ENCODE peak calls at places on chromosomes 2 and 18, in nine cellular contexts. A is neural progenitor cell, P is left ventricle myocardium inferior, X is right lobe of liver, O is fibroblast of lung, W is GM23338, M is upper lobe of right lung, J is kidney, R is pancreas. N is an unnamed sample.

GRCh38 chr2:217954469-217954868 is 48.3 kb downstream of the TNS1 start:
- DNase-seq in A (no peak), P (peak), X (peak), O (no peak), W (no peak), M (peak), J (peak), R (peak), N (peak)

GRCh38 chr2:231146656-231147055 is 21.8 kb upstream of the HTR2B start:
- DNase-seq in A (no peak), P (no peak), X (no peak), O (no peak), W (no peak), M (no peak), J (no peak), R (no peak), N (no peak)

GRCh38 chr2:127173073-127173472 is 47.0 kb downstream of the CYP27C1 start:
- DNase-seq in A (no peak), P (peak), X (no peak), O (peak), W (no peak), M (no peak), J (no peak), R (no peak), N (no peak)

GRCh38 chr2:12967804-12968203 is 251.1 kb downstream of the TRIB2 start:
- DNase-seq in A (no peak), P (no peak), X (no peak), O (no peak), W (no peak), M (no peak), J (no peak), R (no peak), N (no peak)

GRCh38 chr2:54658548-54659207 is 64.8 kb upstream of the EML6 start:
- DNase-seq in A (no peak), P (no peak), X (no peak), O (peak), W (no peak), M (no peak), J (no peak), R (no peak), N (no peak)

GRCh38 chr2:70035344-70035844 is 51.9 kb upstream of the PCBP1 start:
- DNase-seq in A (no peak), P (no peak), X (no peak), O (peak), W (no peak), M (no peak), J (no peak), R (no peak), N (no peak)

GRCh38 chr2:206086683-206087350 is 843 bp upstream of the INO80D start:
- DNase-seq in A (no peak), P (no peak), X (no peak), O (peak), W (no peak), M (no peak), J (no peak), R (no peak), N (no peak)

GRCh38 chr2:136828774-136829173 is 63.4 kb downstream of the THSD7B start:
- DNase-seq in A (no peak), P (no peak), X (no peak), O (no peak), W (no peak), M (no peak), J (no peak), R (no peak), N (no peak)

GRCh38 chr2:113116100-113116958 is 11.1 kb upstream of the IL1RN start:
- DNase-seq in A (no peak), P (no peak), X (no peak), O (no peak), W (no peak), M (no peak), J (no peak), R (no peak), N (no peak)

GRCh38 chr2:63047193-63047533 is 3.5 kb upstream of the OTX1 start:
- DNase-seq in A (no peak), P (no peak), X (no peak), O (no peak), W (no peak), M (no peak), J (no peak), R (no peak), N (no peak)

GRCh38 chr18:2417861-2418610 is 153.3 kb downstream of the METTL4 start:
- DNase-seq in A (no peak), P (no peak), X (no peak), O (no peak), W (no peak), M (no peak), J (no peak), R (no peak), N (no peak)

GRCh38 chr2:206004004-206004693 is 81.8 kb downstream of the INO80D start:
- DNase-seq in A (peak), P (no peak), X (no peak), O (no peak), W (peak), M (no peak), J (no peak), R (no peak), N (no peak)

GRCh38 chr2:233143700-233144331 is 83.7 kb downstream of the INPP5D start:
- DNase-seq in A (no peak), P (no peak), X (no peak), O (no peak), W (no peak), M (no peak), J (no peak), R (no peak), N (no peak)

GRCh38 chr2:230809015-230809414 is 55.7 kb upstream of the ITM2C start:
- DNase-seq in A (no peak), P (no peak), X (no peak), O (no peak), W (no peak), M (no peak), J (no peak), R (no peak), N (no peak)

GRCh38 chr18:3546106-3546505 is 96.1 kb downstream of the TGIF1 start:
- DNase-seq in A (no peak), P (no peak), X (no peak), O (no peak), W (no peak), M (no peak), J (no peak), R (no peak), N (no peak)

GRCh38 chr2:226796840-226797288 is 2.8 kb downstream of the IRS1 start:
- DNase-seq in A (no peak), P (peak), X (peak), O (peak), W (no peak), M (peak), J (peak), R (no peak), N (peak)

GRCh38 chr2:26161926-26162325 is 11.0 kb upstream of the GAREM2 start:
- DNase-seq in A (no peak), P (no peak), X (no peak), O (no peak), W (no peak), M (peak), J (no peak), R (no peak), N (no peak)

GRCh38 chr2:108542071-108542470 is 7.8 kb downstream of the LIMS1 start:
- DNase-seq in A (no peak), P (no peak), X (no peak), O (peak), W (no peak), M (no peak), J (no peak), R (no peak), N (no peak)

GRCh38 chr2:26605195-26605968 is 35.8 kb downstream of the CIB4 start:
- DNase-seq in A (peak), P (no peak), X (peak), O (peak), W (peak), M (peak), J (no peak), R (peak), N (no peak)

GRCh38 chr2:135732561-135732960 is 9.1 kb upstream of the UBXN4 start:
- DNase-seq in A (no peak), P (no peak), X (no peak), O (no peak), W (no peak), M (no peak), J (no peak), R (no peak), N (no peak)

GRCh38 chr2:67625671-67626070 is 228.5 kb downstream of the ETAA1 start:
- DNase-seq in A (no peak), P (no peak), X (no peak), O (peak), W (no peak), M (no peak), J (no peak), R (no peak), N (no peak)

GRCh38 chr2:71749671-71750101 is 296.3 kb downstream of the DYSF start:
- DNase-seq in A (no peak), P (no peak), X (no peak), O (no peak), W (no peak), M (no peak), J (no peak), R (no peak), N (no peak)

GRCh38 chr2:147364597-147364996 is 480.2 kb upstream of the ACVR2A start:
- DNase-seq in A (no peak), P (no peak), X (no peak), O (no peak), W (no peak), M (no peak), J (no peak), R (no peak), N (no peak)

GRCh38 chr18:36719630-36720029 is 109.2 kb downstream of the TPGS2 start:
- DNase-seq in A (no peak), P (no peak), X (no peak), O (no peak), W (no peak), M (no peak), J (no peak), R (no peak), N (no peak)

GRCh38 chr2:229412686-229413085 is 141.6 kb upstream of the PID1 start:
- DNase-seq in A (no peak), P (no peak), X (no peak), O (no peak), W (no peak), M (no peak), J (no peak), R (no peak), N (no peak)

GRCh38 chr2:214465386-214466146 is 54.7 kb downstream of the VWC2L start:
- DNase-seq in A (no peak), P (peak), X (no peak), O (no peak), W (peak), M (no peak), J (no peak), R (no peak), N (no peak)

GRCh38 chr2:134173338-134174016 is 80.4 kb upstream of the MGAT5 start:
- DNase-seq in A (no peak), P (peak), X (no peak), O (no peak), W (no peak), M (no peak), J (no peak), R (peak), N (no peak)

GRCh38 chr2:72128059-72128842 is 19.4 kb downstream of the CYP26B1 start:
- DNase-seq in A (no peak), P (no peak), X (no peak), O (no peak), W (no peak), M (no peak), J (peak), R (no peak), N (no peak)

GRCh38 chr2:98634406-98635092 is 26.2 kb downstream of the UNC50 start:
- DNase-seq in A (peak), P (no peak), X (no peak), O (peak), W (peak), M (no peak), J (no peak), R (no peak), N (no peak)

GRCh38 chr2:238252766-238253630 is 13.2 kb upstream of the HES6 start:
- DNase-seq in A (no peak), P (no peak), X (no peak), O (no peak), W (no peak), M (no peak), J (peak), R (no peak), N (peak)

GRCh38 chr18:50695431-50696176 is 124.2 kb downstream of the MRO start:
- DNase-seq in A (no peak), P (peak), X (no peak), O (no peak), W (no peak), M (no peak), J (no peak), R (no peak), N (no peak)

GRCh38 chr18:48066225-48066652 is 135.8 kb upstream of the SMAD2 start:
- DNase-seq in A (no peak), P (no peak), X (no peak), O (no peak), W (no peak), M (no peak), J (no peak), R (no peak), N (no peak)
- H3K27ac ChIP-seq in A (no peak), P (no peak), X (no peak), O (no peak), W (no peak), M (no peak), J (no peak), R (no peak), N (no peak)

GRCh38 chr2:96685592-96686459 is 43.3 kb downstream of the FER1L5 start:
- DNase-seq in A (peak), P (peak), X (no peak), O (peak), W (peak), M (no peak), J (no peak), R (no peak), N (no peak)

GRCh38 chr2:96683307-96683706 is 40.7 kb downstream of the FER1L5 start:
- DNase-seq in A (no peak), P (no peak), X (no peak), O (no peak), W (no peak), M (no peak), J (no peak), R (no peak), N (no peak)

GRCh38 chr2:96684883-96685282 is 42.3 kb downstream of the FER1L5 start:
- DNase-seq in A (no peak), P (no peak), X (no peak), O (no peak), W (no peak), M (no peak), J (no peak), R (no peak), N (no peak)

GRCh38 chr2:96685285-96685591 is 42.7 kb downstream of the FER1L5 start:
- DNase-seq in A (no peak), P (no peak), X (no peak), O (peak), W (no peak), M (no peak), J (no peak), R (no peak), N (no peak)

DNA sequence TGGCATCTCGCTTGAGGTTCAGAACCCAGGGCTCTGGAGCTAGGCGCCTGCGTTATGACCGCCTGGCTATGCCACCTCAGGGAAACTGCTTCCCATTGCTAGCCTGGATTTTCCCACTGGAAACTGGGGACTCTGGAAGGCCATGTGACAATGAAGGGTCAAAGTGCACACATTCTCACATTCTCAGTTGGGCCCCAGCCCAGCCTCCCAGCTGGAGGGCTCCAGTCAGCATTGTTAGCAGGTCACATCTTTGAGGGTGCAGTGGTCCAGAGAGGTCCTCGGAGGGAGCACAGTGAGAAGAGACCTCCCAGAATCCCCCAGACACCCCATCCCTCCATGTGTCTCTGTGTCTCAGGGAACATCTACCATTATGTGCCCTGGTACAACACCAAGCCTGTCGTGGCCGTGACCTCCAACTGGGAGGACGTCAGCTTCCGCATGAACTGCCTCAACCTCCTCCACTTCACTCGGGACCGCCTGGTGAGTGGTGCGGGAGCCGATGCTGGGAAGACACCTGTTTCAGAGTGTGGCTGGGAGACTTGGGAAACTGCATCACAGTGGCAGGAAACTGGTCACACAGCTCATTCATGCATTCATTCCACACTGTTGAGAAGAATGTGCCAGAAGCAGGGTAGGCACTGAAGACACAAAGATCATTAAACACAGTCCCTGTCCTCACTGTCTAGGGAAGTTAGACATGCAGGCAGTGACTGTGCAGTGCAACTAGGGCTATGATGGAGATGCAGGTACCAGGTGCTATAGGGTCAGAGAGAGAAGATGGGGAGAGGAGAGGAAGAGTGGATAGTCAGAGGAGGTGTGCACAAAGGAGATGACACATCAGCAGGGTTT is 41.6 kb downstream of the FER1L5 start:
- DNase-seq in A (no peak), P (no peak), X (no peak), O (no peak), W (no peak), M (no peak), J (no peak), R (no peak), N (no peak)
- TF ChIP-seq CTCF in A (no peak), P (no peak), X (no peak), O (no peak), W (no peak), M (no peak), J (no peak), R (no peak), N (no peak)

GRCh38 chr2:101735166-101735533 is 37.6 kb downstream of the MAP4K4 start:
- DNase-seq in A (no peak), P (no peak), X (no peak), O (no peak), W (no peak), M (no peak), J (no peak), R (no peak), N (no peak)
- H3K27ac ChIP-seq in A (no peak), P (peak), X (no peak), O (no peak), W (no peak), M (no peak), J (no peak), R (no peak), N (no peak)

GRCh38 chr2:239824866-239825704 is 200.1 kb downstream of the NDUFA10 start:
- DNase-seq in A (no peak), P (peak), X (peak), O (no peak), W (peak), M (peak), J (peak), R (no peak), N (no peak)
- TF ChIP-seq CTCF in A (peak), P (no peak), X (no peak), O (no peak), W (peak), M (no peak), J (no peak), R (no peak), N (no peak)